ENCODE peak calls at places on chromosomes 7 and 10, in six cellular contexts. I is MM.1S, E is HCT116, U is PC-3, N is Karpas-422, J is SK-N-SH. X is an unnamed sample.

GRCh38 chr7:1902231-1902855 is 232.3 kb downstream of the ELFN1 start:
- DNase-seq in J (no peak), N (no peak), I (no peak), E (no peak), U (no peak), X (no peak)

GRCh38 chr10:7872041-7872442 is 53.7 kb downstream of the TAF3 start:
- DNase-seq in U (peak; percentile 23), N (peak; percentile 66), E (peak; percentile 0), I (peak; percentile 10), J (peak; percentile 48), X (peak; percentile 44)

GRCh38 chr7:37433166-37433565 is 15.5 kb downstream of the ELMO1 start:
- DNase-seq in I (no peak), N (no peak), J (no peak), U (no peak), E (no peak), X (no peak)

GRCh38 chr10:107806006-107806405 is 641.5 kb upstream of the SORCS1 start:
- DNase-seq in N (no peak), J (no peak), E (no peak), I (no peak), U (no peak), X (no peak)

GRCh38 chr10:133124357-133125211 is 35.4 kb upstream of the KNDC1 start:
- DNase-seq in I (no peak), J (peak; percentile 84), U (peak; percentile 41), E (no peak), N (no peak), X (no peak)

GRCh38 chr10:92111336-92111939 is 179.4 kb downstream of the CPEB3 start:
- DNase-seq in U (peak; percentile 52), I (no peak), N (no peak), E (no peak), J (no peak), X (no peak)

GRCh38 chr7:81676813-81677212 is 93.0 kb downstream of the HGF start:
- DNase-seq in J (no peak), E (no peak), U (no peak), N (no peak), I (peak; percentile 50), X (peak; percentile 55)

GRCh38 chr7:30465342-30466170 is 13.0 kb downstream of the NOD1 start:
- DNase-seq in E (no peak), J (no peak), N (no peak), U (no peak), I (no peak), X (peak; percentile 73)

GRCh38 chr10:120505866-120506265 is 48.8 kb downstream of the PLPP4 start:
- DNase-seq in U (no peak), J (no peak), N (no peak), I (no peak), E (no peak), X (peak; percentile 93)

GRCh38 chr10:44295619-44296222 is 89.2 kb downstream of the CXCL12 start:
- DNase-seq in J (no peak), E (no peak), I (no peak), N (no peak), U (no peak), X (no peak)

GRCh38 chr7:3668743-3669142 is 367.7 kb downstream of the SDK1 start:
- DNase-seq in J (no peak), E (no peak), N (no peak), U (no peak), I (no peak), X (no peak)

GRCh38 chr10:110843031-110843430 is 28.7 kb upstream of the PDCD4 start:
- DNase-seq in I (peak; percentile 97), E (no peak), N (peak; percentile 44), J (no peak), U (no peak), X (no peak)

GRCh38 chr10:16612148-16612742 is 90.6 kb upstream of the C1QL3 start:
- DNase-seq in E (no peak), I (peak; percentile 63), U (peak; percentile 16), J (no peak), N (peak; percentile 62), X (peak; percentile 47)

GRCh38 chr7:85125679-85126078 is 61.2 kb downstream of the SEMA3D start:
- DNase-seq in U (no peak), I (no peak), N (no peak), E (no peak), J (peak; percentile 54), X (peak; percentile 40)

GRCh38 chr10:92420554-92421275 is 129.7 kb downstream of the MARCHF5 start:
- DNase-seq in N (no peak), U (no peak), E (no peak), J (no peak), I (no peak), X (peak; percentile 28)

GRCh38 chr7:90383422-90383821 is 19.8 kb upstream of the CLDN12 start:
- DNase-seq in I (no peak), J (no peak), U (peak; percentile 79), N (no peak), E (no peak), X (peak; percentile 73)

DNA sequence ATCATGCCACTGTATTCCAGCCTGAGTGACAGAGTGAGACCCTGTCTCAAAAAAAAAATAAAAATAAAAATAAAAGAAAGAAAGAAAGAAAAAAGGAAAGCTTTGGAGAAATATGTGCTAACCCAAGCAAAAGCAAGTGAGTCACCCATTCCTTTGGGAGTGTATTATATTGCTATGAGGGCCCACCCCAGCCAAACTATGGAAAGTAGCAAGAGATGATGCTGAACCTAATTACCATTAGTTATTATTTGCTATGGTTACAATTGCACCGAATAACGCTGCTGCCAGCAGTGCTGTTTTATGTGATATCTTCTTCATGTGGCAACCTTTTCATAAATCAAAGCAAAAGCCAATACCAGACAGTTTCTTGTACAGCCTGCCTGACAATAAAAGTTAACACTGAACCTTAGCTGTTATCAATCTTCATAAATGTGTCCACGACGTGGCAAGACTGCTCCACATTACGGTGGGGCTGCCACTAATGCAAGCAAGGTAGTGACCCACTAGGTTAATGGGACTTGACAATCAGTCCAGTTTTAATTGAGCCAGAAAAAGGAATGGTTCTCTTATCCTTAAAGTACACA is 241.7 kb upstream of the PLXNA4 start:
- DNase-seq in U (no peak), E (no peak), J (no peak), N (no peak), I (no peak), X (peak; percentile 59)
- H3K9ac ChIP-seq in U (no peak overlapping the region), E (no peak overlapping the region), J (no peak overlapping the region), N (no peak overlapping the region), I (no peak overlapping the region), X (no peak overlapping the region)

GRCh38 chr7:66277492-66277891 is 72.4 kb downstream of the TPST1 start:
- DNase-seq in J (no peak), E (no peak), U (no peak), I (no peak), N (no peak), X (peak; percentile 58)

GRCh38 chr7:66283003-66283920 is 78.1 kb downstream of the TPST1 start:
- DNase-seq in I (no peak), N (no peak), E (peak; percentile 26), U (peak; percentile 80), J (no peak), X (peak; percentile 93)

GRCh38 chr7:66279912-66280311 is 74.8 kb downstream of the TPST1 start:
- DNase-seq in N (no peak), I (no peak), E (no peak), J (no peak), U (no peak), X (no peak)

GRCh38 chr7:66281678-66282593 is 76.8 kb downstream of the TPST1 start:
- DNase-seq in N (no peak), I (no peak), J (no peak), U (peak; percentile 95), E (peak; percentile 13), X (peak; percentile 99)

GRCh38 chr7:66282594-66282935 is 77.4 kb downstream of the TPST1 start:
- DNase-seq in N (no peak), E (no peak), U (no peak), I (no peak), J (no peak), X (no peak)
- H3K27ac ChIP-seq in N (no peak overlapping the region), E (no peak overlapping the region), U (peak overlapping the region; percentile 87), I (no peak overlapping the region), J (peak overlapping the region; percentile 94), X (peak overlapping the region; percentile 95)

GRCh38 chr7:54712777-54713176 is 46.2 kb downstream of the SEC61G start:
- DNase-seq in U (no peak), E (no peak), J (no peak), N (no peak), I (no peak), X (no peak)
- H3K9me2 ChIP-seq in U (no peaks in the 10 kb centered on the region), E (no peaks in the 10 kb centered on the region), J (no peaks in the 10 kb centered on the region), N (no peaks in the 10 kb centered on the region), I (no peaks in the 10 kb centered on the region), X (no peaks in the 10 kb centered on the region)

GRCh38 chr7:128166603-128167315 is 74.3 kb upstream of the LEP start:
- DNase-seq in J (peak; percentile 85), I (no peak), U (no peak), E (no peak), N (no peak), X (peak; percentile 60)
- H3K9ac ChIP-seq in J (peak overlapping the region; percentile 60), I (no peak overlapping the region), U (no peak overlapping the region), E (no peak overlapping the region), N (no peak overlapping the region), X (peak overlapping the region; percentile 59)

GRCh38 chr10:13271552-13272163 is 28.2 kb downstream of the PHYH start:
- DNase-seq in I (peak; percentile 92), N (peak; percentile 86), U (peak; percentile 1), E (peak; percentile 32), J (peak; percentile 64), X (peak; percentile 19)
- H3K27ac ChIP-seq in I (peak overlapping the region; percentile 87), N (no peak overlapping the region), U (no peak overlapping the region), E (no peak overlapping the region), J (no peak overlapping the region), X (no peak overlapping the region)

DNA sequence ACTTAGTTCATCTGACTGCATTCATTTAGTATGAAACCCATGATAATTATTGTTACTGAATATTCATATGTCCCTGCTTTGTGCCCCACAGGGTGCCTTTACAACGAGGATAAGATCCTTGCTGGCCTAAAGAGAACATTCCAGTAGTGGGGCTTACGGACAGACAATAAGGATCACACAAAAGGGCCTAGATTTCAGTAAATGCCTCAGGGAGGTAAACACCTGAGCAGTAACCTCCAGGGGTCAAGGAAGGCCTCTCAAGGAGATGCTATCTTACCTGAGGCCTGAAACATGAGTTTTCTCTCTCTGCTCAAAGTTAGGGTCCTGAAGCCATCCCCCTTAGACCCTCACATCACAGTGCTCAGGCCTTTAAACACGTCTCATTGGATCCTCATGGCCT is 228.7 kb downstream of the TCF7L2 start:
- DNase-seq in I (no peak), U (no peak), J (no peak), E (no peak), N (no peak), X (no peak)
- H3K9me2 ChIP-seq in I (no peaks in the 10 kb centered on the region), U (no peaks in the 10 kb centered on the region), J (no peaks in the 10 kb centered on the region), E (no peaks in the 10 kb centered on the region), N (no peaks in the 10 kb centered on the region), X (no peaks in the 10 kb centered on the region)

DNA sequence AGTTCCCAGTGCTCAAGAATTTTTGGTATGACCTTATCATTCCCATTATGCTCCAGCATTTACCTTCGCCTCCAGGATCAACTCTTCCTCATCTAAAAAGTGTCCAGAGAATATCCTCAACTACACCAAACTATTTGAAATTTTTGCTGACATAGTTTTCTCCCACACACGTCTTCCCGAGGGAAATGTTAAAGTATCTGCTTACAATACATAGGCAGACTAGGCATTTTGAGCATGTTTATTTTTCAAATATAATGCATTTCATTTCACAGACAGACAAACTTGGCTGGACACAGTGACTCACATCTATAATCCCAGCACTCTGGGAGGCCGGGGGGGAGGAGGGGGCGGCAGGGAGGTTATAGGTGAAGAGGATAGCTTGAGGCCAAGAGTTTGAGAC is 177.1 kb upstream of the TRIM24 start:
- DNase-seq in U (no peak), N (no peak), J (no peak), I (no peak), E (no peak), X (no peak)
- H3K9ac ChIP-seq in U (no peak overlapping the region), N (no peak overlapping the region), J (no peak overlapping the region), I (no peak overlapping the region), E (no peak overlapping the region), X (no peak overlapping the region)

GRCh38 chr7:120995659-120996058 is 7.1 kb downstream of the CPED1 start:
- DNase-seq in N (no peak), I (no peak), U (no peak), E (no peak), J (no peak), X (no peak)
- H3K27ac ChIP-seq in N (no peak overlapping the region), I (no peak overlapping the region), U (peak overlapping the region; percentile 36), E (no peak overlapping the region), J (no peak overlapping the region), X (no peak overlapping the region)

X was measured in GM23248.